ENCODE peak calls at places on chromosomes 6 and 20, in six cellular contexts. S is left ventricle myocardium inferior, K is hepatocyte, B is uterus, U is fibroblast of lung, E is IMR-90. D is an unnamed sample. For H3K4me1, the result is how much of the 10 kb centered on the place peaks cover.

GRCh38 chr6:33840064-33840926 is 36.5 kb upstream of the MLN start:
- DNase-seq in E (peak), U (peak), K (peak), B (peak), S (no peak), D (peak)

GRCh38 chr6:95203153-95203754 is 374.1 kb upstream of the MANEA start:
- DNase-seq in K (peak), E (peak), U (peak), S (no peak), B (no peak), D (peak)

GRCh38 chr20:11331096-11331495 is 586.6 kb upstream of the BTBD3 start:
- DNase-seq in K (no peak), U (no peak), B (no peak), E (no peak), S (no peak), D (no peak)

GRCh38 chr20:44747166-44748004 is 1.7 kb downstream of the KCNK15 start:
- DNase-seq in B (peak), U (peak), K (peak), E (peak), S (peak), D (peak)

GRCh38 chr6:128124713-128125112 is 223.9 kb upstream of the THEMIS start:
- DNase-seq in K (peak), E (peak), B (no peak), U (peak), S (no peak), D (peak)

GRCh38 chr20:16816192-16816591 is 68.0 kb downstream of the OTOR start:
- DNase-seq in B (no peak), E (no peak), S (no peak), U (no peak), K (no peak), D (peak)

GRCh38 chr6:17165383-17165782 is 63.5 kb downstream of the STMND1 start:
- DNase-seq in S (no peak), E (peak), K (no peak), U (peak), B (no peak), D (no peak)

GRCh38 chr6:12164508-12164770 is 125.7 kb upstream of the EDN1 start:
- DNase-seq in K (no peak), B (no peak), S (no peak), E (peak), U (peak), D (no peak)

GRCh38 chr20:51188941-51189340 is 166.0 kb upstream of the KCNG1 start:
- DNase-seq in B (no peak), U (no peak), K (no peak), E (no peak), S (no peak), D (no peak)

GRCh38 chr20:53264604-53265003 is 292.4 kb downstream of the TSHZ2 start:
- DNase-seq in U (no peak), B (no peak), K (no peak), E (no peak), S (no peak), D (no peak)

GRCh38 chr6:27892596-27893058 is 19.6 kb downstream of the OR2B2 start:
- DNase-seq in K (no peak), E (peak), U (peak), B (no peak), S (no peak), D (no peak)

GRCh38 chr20:28616354-28616753 is 2641.1 kb upstream of the DEFB115 start:
- DNase-seq in B (no peak), S (no peak), U (no peak), E (no peak), K (no peak), D (no peak)

GRCh38 chr20:50438986-50439407 is 71.2 kb upstream of the PTPN1 start:
- DNase-seq in E (peak), U (peak), B (no peak), S (no peak), K (peak), D (peak)

GRCh38 chr6:7052441-7052936 is 55.3 kb upstream of the RREB1 start:
- DNase-seq in S (peak), K (peak), B (peak), U (peak), E (peak), D (peak)

GRCh38 chr6:115358616-115359015 is 702.1 kb downstream of the FRK start:
- DNase-seq in B (no peak), K (no peak), E (no peak), S (no peak), U (no peak), D (no peak)

GRCh38 chr6:20919677-20920385 is 385.6 kb downstream of the CDKAL1 start:
- DNase-seq in S (no peak), K (no peak), B (no peak), U (peak), E (peak), D (no peak)

GRCh38 chr6:121917834-121918559 is 481.5 kb upstream of the HSF2 start:
- DNase-seq in K (no peak), E (peak), U (peak), S (no peak), B (no peak), D (no peak)

GRCh38 chr20:2520617-2521016 is 11.9 kb upstream of the ZNF343 start:
- DNase-seq in K (no peak), U (no peak), B (no peak), E (no peak), S (no peak), D (no peak)

GRCh38 chr20:57996936-57997629 is 231.4 kb downstream of the ANKRD60 start:
- DNase-seq in K (no peak), B (no peak), E (no peak), S (no peak), U (peak), D (no peak)

GRCh38 chr20:45469336-45470261 is at the start of gene WFDC2:
- DNase-seq in K (peak), S (no peak), E (no peak), U (no peak), B (no peak), D (peak)

GRCh38 chr6:131946404-131946991 is 4.7 kb downstream of the CCN2 start:
- DNase-seq in E (peak), S (no peak), U (peak), B (no peak), K (no peak), D (no peak)

GRCh38 chr20:63021356-63022321 is 14.9 kb upstream of the BHLHE23 start:
- DNase-seq in S (peak), B (no peak), E (no peak), K (no peak), U (no peak), D (no peak)

DNA sequence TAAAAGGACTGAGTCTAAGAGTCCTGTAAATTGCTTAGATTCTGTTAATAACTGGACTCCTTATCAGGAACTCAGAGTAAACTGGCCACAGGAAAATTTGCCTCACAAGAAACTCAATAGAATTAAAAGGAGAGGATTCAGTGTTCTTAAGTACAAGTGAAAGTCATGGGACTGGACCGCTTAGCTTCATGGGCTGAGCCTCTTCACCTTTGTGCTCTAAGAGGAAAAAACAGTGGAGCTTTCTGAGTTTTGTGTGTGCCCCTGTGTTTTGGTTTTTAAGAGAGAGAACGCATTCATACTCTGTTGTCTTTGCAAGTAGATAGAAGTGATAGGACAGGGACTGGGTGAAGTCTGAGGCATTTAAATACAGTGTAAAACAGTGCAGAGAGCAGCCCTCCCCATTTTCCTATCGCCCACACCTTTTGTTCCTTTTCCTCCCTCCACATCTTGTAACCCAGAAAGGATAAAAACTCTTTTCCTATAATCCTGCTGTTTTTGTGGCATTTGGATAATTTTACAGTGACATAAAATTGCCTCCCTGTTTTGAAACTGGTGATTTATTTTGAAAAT is 49.6 kb downstream of the FOXO3 start:
- DNase-seq in S (no peak), B (no peak), K (no peak), U (no peak), E (no peak), D (no peak)
- H3K4me1 ChIP-seq in S (half or more), B (under half), K (under half), U (under half), E (under half), D (under half)

GRCh38 chr6:23228439-23229024 is 659.2 kb downstream of the HDGFL1 start:
- DNase-seq in E (peak), U (peak), B (no peak), S (no peak), K (peak), D (no peak)
- H3K4me3 ChIP-seq in E (no peak), U (no peak), B (no peak), S (no peak), K (no peak), D (no peak)

GRCh38 chr6:14706378-14706929 is 539.4 kb upstream of the JARID2 start:
- DNase-seq in B (peak), K (peak), E (peak), U (peak), S (peak), D (no peak)
- H3K4me1 ChIP-seq in B (under half), K (under half), E (under half), U (under half), S (under half), D (under half)

DNA sequence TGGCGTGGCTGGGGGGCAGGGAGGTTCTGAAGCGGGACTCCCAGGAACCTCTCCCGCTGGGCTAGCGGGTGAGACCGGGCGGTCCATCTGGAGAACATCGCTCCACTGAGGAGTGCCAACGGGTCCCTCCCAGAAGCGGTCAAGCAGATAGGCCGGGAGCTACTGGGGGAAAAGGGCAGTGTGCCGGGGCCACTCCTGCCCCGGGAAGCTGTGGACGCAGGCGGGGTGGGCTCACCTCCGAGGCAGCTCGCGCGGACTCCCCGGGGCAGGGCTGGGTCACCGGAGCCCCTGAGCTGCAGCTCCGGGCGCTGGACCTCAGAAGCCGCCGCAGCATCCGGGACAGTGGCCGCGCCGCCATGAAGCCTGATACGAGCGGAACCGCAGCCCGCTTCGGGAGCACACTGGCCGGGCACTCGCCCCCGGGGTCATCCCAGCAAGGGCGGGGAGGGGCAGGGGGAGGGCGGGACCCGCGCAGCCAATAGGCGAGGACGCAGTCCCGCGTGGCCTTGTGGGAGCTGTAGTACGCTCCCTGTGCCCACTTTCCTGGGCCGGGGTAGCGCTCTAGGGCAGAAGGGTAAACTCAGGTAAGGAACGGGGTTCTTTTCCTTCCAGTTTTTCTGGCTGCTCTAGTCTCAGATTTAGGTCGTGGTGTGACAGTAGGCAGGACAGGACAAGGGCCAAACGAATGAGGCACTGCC is at the start of gene MOCS1:
- DNase-seq in S (peak), K (peak), U (peak), B (peak), E (peak), D (peak)
- H3K4me3 ChIP-seq in S (peak), K (peak), U (peak), B (peak), E (peak), D (peak)

GRCh38 chr6:137283940-137284910 is 65.0 kb upstream of the IFNGR1 start:
- DNase-seq in U (no peak), K (no peak), S (no peak), E (peak), B (no peak), D (no peak)
- H3K4me1 ChIP-seq in U (under half), K (under half), S (under half), E (under half), B (under half), D (under half)

GRCh38 chr20:36421641-36422040 is 115.5 kb downstream of the DLGAP4 start:
- DNase-seq in K (no peak), E (no peak), U (no peak), B (no peak), S (no peak), D (no peak)
- H3K4me3 ChIP-seq in K (no peak), E (no peak), U (no peak), B (no peak), S (no peak), D (no peak)

DNA sequence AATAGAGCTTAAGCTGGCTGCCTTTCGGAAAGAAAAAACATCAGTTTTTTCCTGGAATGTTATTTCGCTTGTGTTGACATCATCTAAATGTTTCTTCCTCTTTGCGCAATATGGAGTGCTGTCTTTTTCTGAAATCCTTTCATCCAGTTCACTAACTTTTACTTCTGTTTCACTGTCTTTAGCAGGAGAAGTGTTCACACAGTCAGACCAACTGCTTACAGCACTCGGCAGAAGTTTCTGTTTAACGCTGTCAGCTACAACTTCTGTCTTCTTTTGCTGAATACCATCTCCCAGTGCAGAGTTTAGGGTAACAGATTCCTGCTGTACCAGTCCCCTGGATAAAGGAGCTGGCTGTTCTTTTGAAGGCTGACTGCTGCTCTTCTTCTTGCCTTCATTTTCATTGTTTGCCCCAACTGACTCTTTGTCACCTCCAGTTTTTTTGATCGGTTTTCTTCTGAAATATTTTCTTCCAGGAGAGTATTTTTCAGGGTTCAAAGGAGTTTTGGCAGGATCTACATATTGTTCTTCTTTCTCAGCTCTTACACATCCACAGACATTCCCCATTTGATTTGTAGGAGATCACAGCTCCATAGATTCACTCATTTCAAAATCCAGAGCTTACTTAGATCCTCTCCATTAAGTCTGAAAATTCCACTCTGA is 50.0 kb upstream of the DST start:
- DNase-seq in B (no peak), U (peak), K (no peak), E (peak), S (no peak), D (no peak)
- H3K4me1 ChIP-seq in B (under half), U (under half), K (under half), E (under half), S (half or more), D (under half)

GRCh38 chr6:151805286-151805840 is 2.1 kb upstream of the ESR1 start:
- DNase-seq in U (no peak), E (no peak), B (peak), K (no peak), S (peak), D (no peak)

GRCh38 chr6:151808331-151809241 is 1.1 kb downstream of the ESR1 start:
- DNase-seq in S (no peak), E (no peak), U (no peak), K (no peak), B (peak), D (no peak)

GRCh38 chr6:151806757-151807512 is 547 bp upstream of the ESR1 start:
- DNase-seq in E (no peak), K (peak), S (no peak), U (peak), B (no peak), D (no peak)

GRCh38 chr6:151804585-151805285 is 2.7 kb upstream of the ESR1 start:
- DNase-seq in K (no peak), U (no peak), B (no peak), S (no peak), E (no peak), D (no peak)

DNA sequence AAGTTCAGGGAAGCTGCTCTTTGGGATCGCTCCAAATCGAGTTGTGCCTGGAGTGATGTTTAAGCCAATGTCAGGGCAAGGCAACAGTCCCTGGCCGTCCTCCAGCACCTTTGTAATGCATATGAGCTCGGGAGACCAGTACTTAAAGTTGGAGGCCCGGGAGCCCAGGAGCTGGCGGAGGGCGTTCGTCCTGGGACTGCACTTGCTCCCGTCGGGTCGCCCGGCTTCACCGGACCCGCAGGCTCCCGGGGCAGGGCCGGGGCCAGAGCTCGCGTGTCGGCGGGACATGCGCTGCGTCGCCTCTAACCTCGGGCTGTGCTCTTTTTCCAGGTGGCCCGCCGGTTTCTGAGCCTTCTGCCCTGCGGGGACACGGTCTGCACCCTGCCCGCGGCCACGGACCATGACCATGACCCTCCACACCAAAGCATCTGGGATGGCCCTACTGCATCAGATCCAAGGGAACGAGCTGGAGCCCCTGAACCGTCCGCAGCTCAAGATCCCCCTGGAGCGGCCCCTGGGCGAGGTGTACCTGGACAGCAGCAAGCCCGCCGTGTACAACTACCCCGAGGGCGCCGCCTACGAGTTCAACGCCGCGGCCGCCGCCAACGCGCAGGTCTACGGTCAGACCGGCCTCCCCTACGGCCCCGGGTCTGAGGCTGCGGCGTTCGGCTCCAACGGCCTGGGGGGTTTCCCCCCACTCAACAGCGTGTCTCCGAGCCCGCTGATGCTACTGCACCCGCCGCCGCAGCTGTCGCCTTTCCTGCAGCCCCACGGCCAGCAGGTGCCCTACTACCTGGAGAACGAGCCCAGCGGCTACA is at the start of gene ESR1:
- DNase-seq in E (no peak), K (peak), S (peak), B (peak), U (no peak), D (no peak)
- H3K4me3 ChIP-seq in E (no peak), K (peak), S (peak), B (peak), U (peak), D (no peak)

GRCh38 chr6:30885481-30885998 is 1.2 kb downstream of the DDR1 start:
- DNase-seq in S (no peak), E (peak), K (peak), U (peak), B (no peak), D (peak)
- H3K4me1 ChIP-seq in S (half or more), E (under half), K (under half), U (under half), B (under half), D (under half)